ENCODE peak calls at places on chromosomes 13 and 19, in seven cellular contexts. U is fibroblast of the aortic adventitia, B is transverse colon, D is RWPE2, C is mesendoderm, Y is choroid plexus epithelial cell, L is HepG2. I is an unnamed sample.

GRCh38 chr19:6044056-6044805 is 66.1 kb downstream of the RFX2 start:
- DNase-seq in U (no peak), B (no peak), D (no peak), C (no peak), Y (no peak), L (no peak), I (no peak)

GRCh38 chr13:91046715-91047327 is 300.7 kb upstream of the MIR17HG start:
- DNase-seq in U (no peak), B (no peak), D (no peak), C (peak), Y (peak), L (no peak), I (no peak)

GRCh38 chr19:6820237-6820636 is 47.7 kb downstream of the VAV1 start:
- DNase-seq in U (no peak), B (no peak), D (no peak), C (no peak), Y (no peak), L (no peak), I (no peak)

GRCh38 chr13:85806553-85807175 is 7.4 kb upstream of the SLITRK6 start:
- DNase-seq in U (peak), B (no peak), D (no peak), C (peak), Y (peak), L (peak), I (no peak)

GRCh38 chr19:1360818-1361461 is 22.8 kb upstream of the NDUFS7 start:
- DNase-seq in U (peak), B (peak), D (no peak), C (no peak), Y (peak), L (no peak), I (no peak)

GRCh38 chr13:93847162-93847561 is 620.6 kb downstream of the GPC6 start:
- DNase-seq in U (peak), B (no peak), D (no peak), C (no peak), Y (peak), L (peak), I (no peak)

GRCh38 chr13:40505196-40505595 is 161.2 kb downstream of the FOXO1 start:
- DNase-seq in U (no peak), B (no peak), D (no peak), C (no peak), Y (no peak), L (no peak), I (no peak)

GRCh38 chr19:10315335-10316214 is at the start of gene FDX2:
- DNase-seq in U (peak), B (peak), D (peak), C (peak), Y (peak), L (peak), I (peak)

GRCh38 chr13:21069561-21070004 is 8.2 kb upstream of the LATS2 start:
- DNase-seq in U (peak), B (no peak), D (no peak), C (peak), Y (peak), L (peak), I (peak)

DNA sequence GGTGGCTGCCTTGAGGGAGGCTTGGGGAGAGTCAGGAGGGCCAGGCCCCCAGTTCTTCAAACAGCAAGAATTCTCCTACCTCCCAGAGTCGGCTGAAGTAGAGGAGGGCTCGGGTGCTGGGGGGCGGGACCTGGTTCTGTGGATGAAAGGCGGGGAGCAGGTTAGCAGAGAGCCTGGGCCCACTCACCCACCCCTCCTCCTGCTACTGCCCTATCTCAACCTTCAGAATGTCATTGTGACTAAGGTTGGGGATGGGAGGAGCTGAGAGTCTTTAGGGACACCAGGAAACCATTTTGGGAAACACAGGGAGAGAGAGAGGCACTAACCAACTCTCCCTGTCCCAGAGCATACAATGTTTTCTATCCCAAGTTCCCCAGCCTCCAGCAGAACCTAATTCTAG is 10.7 kb downstream of the DMKN start:
- DNase-seq in U (no peak), B (no peak), D (no peak), C (no peak), Y (no peak), L (no peak), I (no peak)
- H3K4me3 ChIP-seq in U (no peak), B (no peak), D (no peak), C (no peak), Y (no peak), L (no peak), I (no peak)

GRCh38 chr13:64847767-64848166 is 2382.4 kb downstream of the PCDH9 start:
- DNase-seq in U (no peak), B (no peak), D (no peak), C (peak), Y (no peak), L (no peak), I (no peak)
- H3K4me3 ChIP-seq in U (no peak), B (no peak), D (no peak), C (no peak), Y (no peak), L (no peak), I (no peak)

GRCh38 chr19:34669305-34669704 is 7.7 kb downstream of the SCGB2B2 start:
- DNase-seq in U (no peak), B (no peak), D (no peak), C (no peak), Y (no peak), L (no peak), I (no peak)

GRCh38 chr19:34664870-34665269 is 12.1 kb downstream of the SCGB2B2 start:
- DNase-seq in U (no peak), B (no peak), D (no peak), C (no peak), Y (no peak), L (no peak), I (no peak)

GRCh38 chr19:34666958-34667265 is 10.0 kb downstream of the SCGB2B2 start:
- DNase-seq in U (no peak), B (no peak), D (no peak), C (no peak), Y (no peak), L (no peak), I (no peak)

GRCh38 chr19:34666200-34666957 is 10.6 kb downstream of the SCGB2B2 start:
- DNase-seq in U (no peak), B (no peak), D (no peak), C (no peak), Y (no peak), L (no peak), I (no peak)

GRCh38 chr19:34667349-34668076 is 9.4 kb downstream of the SCGB2B2 start:
- DNase-seq in U (peak), B (no peak), D (no peak), C (no peak), Y (peak), L (peak), I (no peak)
- H3K4me3 ChIP-seq in U (peak), B (peak), D (peak), C (no peak), Y (peak), L (peak), I (no peak)

DNA sequence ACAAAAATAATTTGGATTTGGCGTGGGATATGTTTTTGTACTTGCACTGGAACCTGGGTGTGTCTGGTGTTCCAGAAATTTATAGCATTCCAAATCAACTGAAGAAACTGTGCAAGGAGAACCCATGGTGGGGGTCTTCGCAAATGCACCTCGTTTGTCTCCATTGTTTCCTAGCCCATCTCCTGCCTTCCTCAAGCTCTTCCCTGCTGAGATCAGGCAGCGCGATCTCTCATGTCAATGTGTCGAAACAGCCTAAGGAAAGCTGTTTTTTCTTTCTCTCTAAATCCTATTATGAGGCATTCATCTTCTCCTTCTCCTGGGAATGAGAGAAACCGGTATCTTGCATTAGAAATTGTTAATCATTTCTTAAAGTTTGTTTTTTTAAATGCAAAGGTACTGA is 131.0 kb downstream of the KLF5 start:
- DNase-seq in U (no peak), B (no peak), D (no peak), C (peak), Y (no peak), L (no peak), I (no peak)
- H3K4me3 ChIP-seq in U (no peak), B (no peak), D (no peak), C (no peak), Y (no peak), L (no peak), I (no peak)

I was measured in Caco-2.